ENCODE peak calls at places on chromosomes 11 and 22, in six cellular contexts. N, I, M, D, Q and K are unnamed samples.

GRCh38 chr22:36303115-36303467 is 50.2 kb downstream of the APOL1 start:
- DNase-seq in N (no peak), I (no peak), M (no peak), D (no peak), Q (no peak), K (no peak)

GRCh38 chr11:119091083-119091650 is 6.5 kb downstream of the HMBS start:
- DNase-seq in N (peak), I (no peak), M (no peak), D (no peak), Q (no peak), K (no peak)

GRCh38 chr11:44016129-44016528 is 31.7 kb upstream of the ACCSL start:
- DNase-seq in N (peak), I (peak), M (no peak), D (peak), Q (no peak), K (no peak)

GRCh38 chr11:57668467-57668890 is 565 bp downstream of the ZDHHC5 start:
- DNase-seq in N (no peak), I (no peak), M (peak), D (peak), Q (no peak), K (no peak)

GRCh38 chr11:4480577-4481539 is 1.6 kb upstream of the OR52K1 start:
- DNase-seq in N (no peak), I (no peak), M (peak), D (no peak), Q (no peak), K (peak)

GRCh38 chr22:50186789-50187523 is 1.2 kb downstream of the TRABD start:
- DNase-seq in N (peak), I (peak), M (no peak), D (peak), Q (no peak), K (no peak)

GRCh38 chr11:58577441-58578135 is 1.3 kb upstream of the ZFP91 start:
- DNase-seq in N (peak), I (peak), M (peak), D (peak), Q (no peak), K (peak)

GRCh38 chr11:71301858-71302533 is 49.6 kb upstream of the SHANK2 start:
- DNase-seq in N (no peak), I (peak), M (no peak), D (no peak), Q (no peak), K (no peak)

GRCh38 chr11:66462010-66462409 is 4.7 kb upstream of the PELI3 start:
- DNase-seq in N (no peak), I (no peak), M (no peak), D (no peak), Q (no peak), K (no peak)

GRCh38 chr22:50481440-50482106 is at the start of gene ADM2:
- DNase-seq in N (no peak), I (peak), M (no peak), D (peak), Q (peak), K (no peak)

GRCh38 chr22:26330971-26331625 is 98.0 kb upstream of the ASPHD2 start:
- DNase-seq in N (peak), I (peak), M (peak), D (no peak), Q (peak), K (peak)

GRCh38 chr11:76380977-76381719 is at the start of the genes GVQW3 and THAP12:
- DNase-seq in N (peak), I (peak), M (peak), D (peak), Q (peak), K (peak)

GRCh38 chr22:45329536-45329936 is 19.8 kb downstream of the FAM118A start:
- DNase-seq in N (no peak), I (no peak), M (no peak), D (no peak), Q (no peak), K (no peak)
- H3K27ac ChIP-seq in N (no peak), I (no peak), M (no peak), D (no peak), Q (no peak), K (no peak)

GRCh38 chr11:426851-427250 is 12.1 kb upstream of the SIGIRR start:
- DNase-seq in N (no peak), I (no peak), M (no peak), D (peak), Q (no peak), K (no peak)
- H3K27ac ChIP-seq in N (no peak), I (no peak), M (no peak), D (no peak), Q (no peak), K (no peak)

GRCh38 chr11:94885133-94885532 is 88.2 kb downstream of the CWC15 start:
- DNase-seq in N (no peak), I (no peak), M (no peak), D (no peak), Q (peak), K (peak)
- H3K27ac ChIP-seq in N (no peak), I (no peak), M (no peak), D (no peak), Q (no peak), K (peak)

GRCh38 chr11:16002942-16003341 is 353.4 kb downstream of the SOX6 start:
- DNase-seq in N (no peak), I (no peak), M (no peak), D (no peak), Q (no peak), K (no peak)
- H3K27ac ChIP-seq in N (peak), I (peak), M (no peak), D (no peak), Q (no peak), K (peak)

GRCh38 chr22:18034076-18034475 is 9.7 kb upstream of the MICAL3 start:
- DNase-seq in N (no peak), I (no peak), M (no peak), D (no peak), Q (no peak), K (no peak)

GRCh38 chr22:18032455-18033101 is 8.2 kb upstream of the MICAL3 start:
- DNase-seq in N (peak), I (no peak), M (no peak), D (no peak), Q (peak), K (peak)

GRCh38 chr22:18033204-18033998 is 9.0 kb upstream of the MICAL3 start:
- DNase-seq in N (peak), I (no peak), M (no peak), D (no peak), Q (no peak), K (no peak)

GRCh38 chr22:18031670-18032454 is 7.5 kb upstream of the MICAL3 start:
- DNase-seq in N (peak), I (no peak), M (no peak), D (peak), Q (peak), K (peak)

GRCh38 chr22:18035740-18036139 is 11.4 kb upstream of the MICAL3 start:
- DNase-seq in N (peak), I (peak), M (no peak), D (no peak), Q (peak), K (no peak)
- H3K27ac ChIP-seq in N (no peak), I (no peak), M (no peak), D (no peak), Q (peak), K (peak)

DNA sequence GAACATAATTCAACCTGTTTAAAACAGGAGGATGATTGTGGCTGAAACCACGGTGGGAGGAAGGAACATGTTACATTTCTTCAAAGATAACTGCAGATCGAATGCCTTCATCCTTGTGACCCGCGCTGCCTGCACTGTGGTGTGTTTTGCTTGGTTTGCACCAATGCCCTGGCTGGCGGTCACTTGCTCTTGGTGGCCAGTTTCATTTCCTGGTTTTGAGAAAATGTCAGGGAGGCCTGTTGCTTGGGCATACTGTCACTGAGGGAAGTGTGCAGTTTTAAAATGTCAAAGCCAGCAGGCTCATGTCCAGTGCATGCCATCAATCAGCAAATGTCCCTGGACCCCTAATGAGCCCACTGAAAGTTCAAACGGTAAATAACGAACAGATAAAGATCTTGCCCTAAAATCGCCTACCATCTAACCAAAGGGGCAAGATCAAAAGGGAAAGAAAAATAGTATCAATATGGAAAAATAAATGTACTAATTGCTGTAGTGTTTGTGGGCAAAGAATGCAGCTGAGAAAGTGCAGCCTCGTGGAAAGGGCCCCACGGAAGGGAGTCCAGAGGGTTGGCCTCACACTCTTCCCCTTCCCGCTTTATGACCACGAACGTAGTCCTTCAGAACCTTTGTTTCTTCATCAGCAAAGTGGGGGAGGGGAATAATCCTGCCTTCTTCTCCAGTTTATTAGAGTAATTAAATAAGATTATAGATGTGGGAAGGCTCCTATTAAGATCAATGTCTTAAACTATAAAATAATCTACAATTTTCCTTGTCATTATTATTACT is 40.8 kb downstream of the FLI1 start:
- DNase-seq in N (no peak), I (peak), M (no peak), D (peak), Q (no peak), K (no peak)
- H3K27ac ChIP-seq in N (no peak), I (peak), M (no peak), D (no peak), Q (no peak), K (no peak)

GRCh38 chr11:113873241-113873626 is 2.1 kb downstream of the USP28 start:
- DNase-seq in N (peak), I (no peak), M (peak), D (no peak), Q (no peak), K (no peak)

GRCh38 chr11:113875414-113876073 is at the start of gene USP28:
- DNase-seq in N (peak), I (peak), M (peak), D (peak), Q (peak), K (peak)

GRCh38 chr11:113874096-113874919 is 1.1 kb downstream of the USP28 start:
- DNase-seq in N (peak), I (no peak), M (no peak), D (no peak), Q (no peak), K (no peak)

GRCh38 chr11:113876074-113876797 is 864 bp upstream of the USP28 start:
- DNase-seq in N (no peak), I (no peak), M (no peak), D (no peak), Q (no peak), K (no peak)

GRCh38 chr11:113874920-113875413 is 405 bp downstream of the USP28 start:
- DNase-seq in N (peak), I (no peak), M (peak), D (no peak), Q (no peak), K (no peak)
- H3K27ac ChIP-seq in N (peak), I (peak), M (peak), D (no peak), Q (no peak), K (peak)

GRCh38 chr22:27778299-27779090 is 23.1 kb downstream of the MN1 start:
- DNase-seq in N (no peak), I (no peak), M (no peak), D (no peak), Q (no peak), K (no peak)
- H3K27ac ChIP-seq in N (no peak), I (peak), M (no peak), D (no peak), Q (no peak), K (no peak)